ENCODE peak calls at places on chromosomes 1 and 21, in nine cellular contexts. One of them, this sample, is unnamed.

GRCh38 chr1:5651964-5652751 is 340.1 kb downstream of the NPHP4 start:
- DNase-seq in kidney: no peak
- DNase-seq in esophagus muscularis mucosa: no peak
- DNase-seq in progenitor cell of endocrine pancreas: no peak
- DNase-seq in left ventricle myocardium inferior: no peak
- DNase-seq in left lung: no peak
- DNase-seq in IMR-90: no peak
- DNase-seq in neural progenitor cell: peak; percentile 43
- DNase-seq in heart right ventricle: no peak
- DNase-seq in this sample: no peak

GRCh38 chr1:151133339-151133761 is 13.1 kb downstream of the SEMA6C start:
- DNase-seq in esophagus muscularis mucosa: no peak
- DNase-seq in neural progenitor cell: peak; percentile 36
- DNase-seq in left ventricle myocardium inferior: no peak
- DNase-seq in heart right ventricle: no peak
- DNase-seq in IMR-90: peak; percentile 28
- DNase-seq in left lung: no peak
- DNase-seq in kidney: no peak
- DNase-seq in progenitor cell of endocrine pancreas: no peak
- DNase-seq in this sample: no peak

GRCh38 chr21:27206368-27206982 is 239.6 kb upstream of the ADAMTS5 start:
- DNase-seq in IMR-90: peak; percentile 18
- DNase-seq in left ventricle myocardium inferior: no peak
- DNase-seq in neural progenitor cell: peak; percentile 54
- DNase-seq in kidney: no peak
- DNase-seq in heart right ventricle: no peak
- DNase-seq in left lung: no peak
- DNase-seq in progenitor cell of endocrine pancreas: no peak
- DNase-seq in esophagus muscularis mucosa: no peak
- DNase-seq in this sample: no peak

GRCh38 chr1:10866314-10867091 is 70.1 kb upstream of the CASZ1 start:
- DNase-seq in neural progenitor cell: peak; percentile 75
- DNase-seq in kidney: no peak
- DNase-seq in progenitor cell of endocrine pancreas: no peak
- DNase-seq in left lung: no peak
- DNase-seq in left ventricle myocardium inferior: no peak
- DNase-seq in heart right ventricle: no peak
- DNase-seq in IMR-90: peak; percentile 48
- DNase-seq in esophagus muscularis mucosa: no peak
- DNase-seq in this sample: peak; percentile 64

GRCh38 chr1:161885759-161886158 is 119.6 kb downstream of the ATF6 start:
- DNase-seq in neural progenitor cell: no peak
- DNase-seq in left lung: no peak
- DNase-seq in kidney: no peak
- DNase-seq in progenitor cell of endocrine pancreas: no peak
- DNase-seq in left ventricle myocardium inferior: no peak
- DNase-seq in heart right ventricle: no peak
- DNase-seq in IMR-90: no peak
- DNase-seq in esophagus muscularis mucosa: no peak
- DNase-seq in this sample: no peak

GRCh38 chr1:93488222-93488621 is 40.3 kb downstream of the FNBP1L start:
- DNase-seq in IMR-90: no peak
- DNase-seq in progenitor cell of endocrine pancreas: no peak
- DNase-seq in left ventricle myocardium inferior: no peak
- DNase-seq in esophagus muscularis mucosa: no peak
- DNase-seq in left lung: no peak
- DNase-seq in kidney: no peak
- DNase-seq in neural progenitor cell: no peak
- DNase-seq in heart right ventricle: no peak
- DNase-seq in this sample: no peak

GRCh38 chr1:108190686-108191416 is 9.3 kb downstream of the SLC25A24 start:
- DNase-seq in progenitor cell of endocrine pancreas: no peak
- DNase-seq in esophagus muscularis mucosa: no peak
- DNase-seq in kidney: no peak
- DNase-seq in left ventricle myocardium inferior: no peak
- DNase-seq in IMR-90: no peak
- DNase-seq in neural progenitor cell: no peak
- DNase-seq in heart right ventricle: no peak
- DNase-seq in left lung: no peak
- DNase-seq in this sample: no peak

GRCh38 chr1:234237416-234237815 is 135.8 kb upstream of the COA6 start:
- DNase-seq in left lung: no peak
- DNase-seq in heart right ventricle: no peak
- DNase-seq in neural progenitor cell: no peak
- DNase-seq in left ventricle myocardium inferior: no peak
- DNase-seq in IMR-90: no peak
- DNase-seq in esophagus muscularis mucosa: no peak
- DNase-seq in kidney: no peak
- DNase-seq in progenitor cell of endocrine pancreas: no peak
- DNase-seq in this sample: no peak

GRCh38 chr1:8943516-8943896 is 2.2 kb upstream of the CA6 start:
- DNase-seq in left ventricle myocardium inferior: no peak
- DNase-seq in neural progenitor cell: peak; percentile 69
- DNase-seq in progenitor cell of endocrine pancreas: no peak
- DNase-seq in heart right ventricle: no peak
- DNase-seq in IMR-90: no peak
- DNase-seq in kidney: no peak
- DNase-seq in esophagus muscularis mucosa: no peak
- DNase-seq in left lung: no peak
- DNase-seq in this sample: no peak

GRCh38 chr1:231828182-231828920 is 201.8 kb downstream of the DISC1 start:
- DNase-seq in kidney: no peak
- DNase-seq in left lung: no peak
- DNase-seq in neural progenitor cell: no peak
- DNase-seq in heart right ventricle: no peak
- DNase-seq in left ventricle myocardium inferior: no peak
- DNase-seq in progenitor cell of endocrine pancreas: no peak
- DNase-seq in IMR-90: peak; percentile 95
- DNase-seq in esophagus muscularis mucosa: no peak
- DNase-seq in this sample: no peak

GRCh38 chr1:61133048-61134019 is 51.0 kb downstream of the NFIA start:
- DNase-seq in IMR-90: no peak
- DNase-seq in left lung: no peak
- DNase-seq in esophagus muscularis mucosa: no peak
- DNase-seq in neural progenitor cell: no peak
- DNase-seq in heart right ventricle: no peak
- DNase-seq in progenitor cell of endocrine pancreas: no peak
- DNase-seq in left ventricle myocardium inferior: no peak
- DNase-seq in kidney: no peak
- DNase-seq in this sample: no peak

GRCh38 chr1:179447489-179447888 is 81.7 kb downstream of the AXDND1 start:
- DNase-seq in esophagus muscularis mucosa: no peak
- DNase-seq in kidney: no peak
- DNase-seq in heart right ventricle: no peak
- DNase-seq in left lung: no peak
- DNase-seq in left ventricle myocardium inferior: no peak
- DNase-seq in IMR-90: peak; percentile 2
- DNase-seq in neural progenitor cell: peak; percentile 29
- DNase-seq in progenitor cell of endocrine pancreas: no peak
- DNase-seq in this sample: peak; percentile 13

GRCh38 chr1:19361231-19362147 is 49.4 kb downstream of the SLC66A1 start:
- DNase-seq in esophagus muscularis mucosa: no peak
- DNase-seq in neural progenitor cell: no peak
- DNase-seq in kidney: no peak
- DNase-seq in progenitor cell of endocrine pancreas: no peak
- DNase-seq in heart right ventricle: no peak
- DNase-seq in left ventricle myocardium inferior: no peak
- DNase-seq in IMR-90: peak; percentile 83
- DNase-seq in left lung: no peak
- DNase-seq in this sample: peak; percentile 13

GRCh38 chr1:224540535-224540934 is 75.6 kb upstream of the CNIH3 start:
- DNase-seq in heart right ventricle: no peak
- DNase-seq in IMR-90: no peak
- DNase-seq in progenitor cell of endocrine pancreas: no peak
- DNase-seq in left lung: no peak
- DNase-seq in kidney: no peak
- DNase-seq in esophagus muscularis mucosa: no peak
- DNase-seq in left ventricle myocardium inferior: no peak
- DNase-seq in neural progenitor cell: no peak
- DNase-seq in this sample: no peak

GRCh38 chr1:24635195-24635843 is 7.8 kb upstream of the SRRM1 start:
- DNase-seq in progenitor cell of endocrine pancreas: no peak
- DNase-seq in kidney: no peak
- DNase-seq in neural progenitor cell: peak; percentile 75
- DNase-seq in esophagus muscularis mucosa: no peak
- DNase-seq in left lung: no peak
- DNase-seq in heart right ventricle: no peak
- DNase-seq in IMR-90: peak; percentile 83
- DNase-seq in left ventricle myocardium inferior: no peak
- DNase-seq in this sample: no peak

GRCh38 chr1:8740034-8740449 is 77.4 kb downstream of the RERE start:
- DNase-seq in esophagus muscularis mucosa: no peak
- DNase-seq in IMR-90: peak; percentile 98
- DNase-seq in left ventricle myocardium inferior: no peak
- DNase-seq in progenitor cell of endocrine pancreas: no peak
- DNase-seq in kidney: no peak
- DNase-seq in neural progenitor cell: no peak
- DNase-seq in left lung: no peak
- DNase-seq in heart right ventricle: no peak
- DNase-seq in this sample: no peak

GRCh38 chr1:48674641-48675040 is 102.0 kb downstream of the BEND5 start:
- DNase-seq in heart right ventricle: no peak
- DNase-seq in kidney: no peak
- DNase-seq in IMR-90: peak; percentile 35
- DNase-seq in left lung: no peak
- DNase-seq in progenitor cell of endocrine pancreas: no peak
- DNase-seq in esophagus muscularis mucosa: no peak
- DNase-seq in neural progenitor cell: no peak
- DNase-seq in left ventricle myocardium inferior: no peak
- DNase-seq in this sample: no peak

GRCh38 chr1:186950547-186950946 is 121.8 kb downstream of the PLA2G4A start:
- DNase-seq in IMR-90: peak; percentile 31
- DNase-seq in left lung: no peak
- DNase-seq in kidney: no peak
- DNase-seq in progenitor cell of endocrine pancreas: no peak
- DNase-seq in left ventricle myocardium inferior: no peak
- DNase-seq in esophagus muscularis mucosa: no peak
- DNase-seq in neural progenitor cell: no peak
- DNase-seq in heart right ventricle: no peak
- DNase-seq in this sample: no peak

GRCh38 chr21:33931799-33932390 is 16.3 kb upstream of the ATP5PO start:
- DNase-seq in esophagus muscularis mucosa: no peak
- DNase-seq in IMR-90: no peak
- DNase-seq in left lung: no peak
- DNase-seq in heart right ventricle: no peak
- DNase-seq in kidney: no peak
- DNase-seq in progenitor cell of endocrine pancreas: no peak
- DNase-seq in left ventricle myocardium inferior: no peak
- DNase-seq in neural progenitor cell: no peak
- DNase-seq in this sample: no peak

GRCh38 chr1:31647106-31647505 is 2.4 kb upstream of the PEF1 start:
- DNase-seq in esophagus muscularis mucosa: no peak
- DNase-seq in neural progenitor cell: no peak
- DNase-seq in kidney: no peak
- DNase-seq in heart right ventricle: no peak
- DNase-seq in progenitor cell of endocrine pancreas: no peak
- DNase-seq in IMR-90: peak; percentile 62
- DNase-seq in left lung: no peak
- DNase-seq in left ventricle myocardium inferior: no peak
- DNase-seq in this sample: no peak
- TF ChIP-seq CTCF in esophagus muscularis mucosa: no peak
- TF ChIP-seq CTCF in neural progenitor cell: no peak
- TF ChIP-seq CTCF in kidney: no peak
- TF ChIP-seq CTCF in heart right ventricle: no peak
- TF ChIP-seq CTCF in progenitor cell of endocrine pancreas: no peak
- TF ChIP-seq CTCF in IMR-90: peak; percentile 9
- TF ChIP-seq CTCF in left lung: no peak
- TF ChIP-seq CTCF in left ventricle myocardium inferior: no peak
- TF ChIP-seq CTCF in this sample: no peak

GRCh38 chr1:70221241-70222077 is at the start of gene SRSF11:
- DNase-seq in esophagus muscularis mucosa: peak; percentile 98
- DNase-seq in progenitor cell of endocrine pancreas: peak; percentile 96
- DNase-seq in left ventricle myocardium inferior: peak; percentile 98
- DNase-seq in heart right ventricle: peak; percentile 98
- DNase-seq in IMR-90: peak; percentile 91
- DNase-seq in kidney: peak; percentile 98
- DNase-seq in left lung: peak; percentile 99
- DNase-seq in neural progenitor cell: peak; percentile 96
- DNase-seq in this sample: peak; percentile 97
- TF ChIP-seq CTCF in esophagus muscularis mucosa: peak; percentile 28
- TF ChIP-seq CTCF in progenitor cell of endocrine pancreas: peak; percentile 22
- TF ChIP-seq CTCF in left ventricle myocardium inferior: peak; percentile 34
- TF ChIP-seq CTCF in heart right ventricle: no peak
- TF ChIP-seq CTCF in IMR-90: no peak
- TF ChIP-seq CTCF in kidney: peak; percentile 15
- TF ChIP-seq CTCF in left lung: no peak
- TF ChIP-seq CTCF in neural progenitor cell: no peak
- TF ChIP-seq CTCF in this sample: no peak

GRCh38 chr1:164558461-164559341 is at the start of gene PBX1:
- DNase-seq in neural progenitor cell: peak; percentile 98
- DNase-seq in esophagus muscularis mucosa: peak; percentile 98
- DNase-seq in heart right ventricle: peak; percentile 96
- DNase-seq in kidney: peak; percentile 99
- DNase-seq in left ventricle myocardium inferior: peak; percentile 97
- DNase-seq in IMR-90: peak; percentile 98
- DNase-seq in progenitor cell of endocrine pancreas: peak; percentile 89
- DNase-seq in left lung: peak; percentile 96
- DNase-seq in this sample: peak; percentile 78
- TF ChIP-seq CTCF in neural progenitor cell: no peak
- TF ChIP-seq CTCF in esophagus muscularis mucosa: no peak
- TF ChIP-seq CTCF in heart right ventricle: no peak
- TF ChIP-seq CTCF in kidney: no peak
- TF ChIP-seq CTCF in left ventricle myocardium inferior: no peak
- TF ChIP-seq CTCF in IMR-90: no peak
- TF ChIP-seq CTCF in progenitor cell of endocrine pancreas: no peak
- TF ChIP-seq CTCF in left lung: no peak
- TF ChIP-seq CTCF in this sample: no peak

DNA sequence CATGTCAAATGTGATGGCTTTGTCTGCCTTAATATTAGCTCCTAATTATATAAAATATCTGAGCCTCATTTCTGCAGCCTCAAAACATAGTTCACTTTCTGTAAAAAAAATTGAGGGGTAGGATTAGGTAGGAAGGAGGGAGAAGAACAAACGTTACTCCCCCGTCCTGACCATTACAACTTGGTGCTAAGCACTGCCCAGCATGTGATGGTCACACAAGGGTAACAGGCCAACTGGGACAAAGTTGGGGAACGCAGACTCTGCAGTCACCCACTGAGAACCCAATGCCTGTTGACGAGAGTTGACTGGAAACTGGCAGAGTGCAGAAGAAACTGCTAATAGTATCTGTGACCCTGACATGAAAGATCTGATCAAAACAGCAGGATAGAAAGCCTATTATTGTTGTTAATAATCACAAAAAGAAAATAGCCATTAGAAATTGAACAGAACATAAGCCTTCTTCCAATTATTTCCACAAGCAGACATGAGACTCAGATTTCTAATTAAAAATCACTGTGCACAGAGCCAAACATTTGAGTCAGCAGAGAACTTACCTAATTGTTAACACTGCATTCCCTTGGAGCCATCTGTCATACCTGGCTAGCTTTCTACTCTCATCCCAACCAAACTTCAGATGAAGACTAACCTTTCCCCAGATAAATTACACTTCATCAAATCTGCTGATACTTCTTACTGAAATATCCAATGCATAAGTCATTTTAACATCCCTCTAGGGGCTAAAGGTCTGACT is 5.5 kb downstream of the SORT1 start:
- DNase-seq in kidney: no peak
- DNase-seq in left ventricle myocardium inferior: peak; percentile 38
- DNase-seq in progenitor cell of endocrine pancreas: no peak
- DNase-seq in IMR-90: no peak
- DNase-seq in neural progenitor cell: no peak
- DNase-seq in heart right ventricle: peak; percentile 30
- DNase-seq in esophagus muscularis mucosa: no peak
- DNase-seq in left lung: no peak
- DNase-seq in this sample: no peak
- TF ChIP-seq CTCF in kidney: no peak
- TF ChIP-seq CTCF in left ventricle myocardium inferior: no peak
- TF ChIP-seq CTCF in progenitor cell of endocrine pancreas: no peak
- TF ChIP-seq CTCF in IMR-90: no peak
- TF ChIP-seq CTCF in neural progenitor cell: no peak
- TF ChIP-seq CTCF in heart right ventricle: no peak
- TF ChIP-seq CTCF in esophagus muscularis mucosa: no peak
- TF ChIP-seq CTCF in left lung: no peak
- TF ChIP-seq CTCF in this sample: no peak